ENCODE peak calls at places on chromosomes 2 and 18, in four cellular contexts. L is GM23338, V is PC-3, G is neural progenitor cell. Q is an unnamed sample.

GRCh38 chr2:56285224-56285623 is 101.4 kb downstream of the CCDC85A start:
- DNase-seq in G (no peak), V (no peak), L (no peak), Q (no peak)

GRCh38 chr2:38215511-38215910 is 139.6 kb upstream of the CYP1B1 start:
- DNase-seq in V (no peak), G (no peak), L (no peak), Q (no peak)

GRCh38 chr18:35933982-35934381 is 38.5 kb upstream of the RMP24 start:
- DNase-seq in L (no peak), G (no peak), V (peak; percentile 61), Q (no peak)

GRCh38 chr2:45699032-45699658 is 47.7 kb downstream of the PRKCE start:
- DNase-seq in G (peak; percentile 41), V (peak; percentile 83), L (no peak), Q (no peak)

GRCh38 chr2:213411582-213412289 is 127.5 kb downstream of the SPAG16 start:
- DNase-seq in L (no peak), G (no peak), V (peak; percentile 73), Q (no peak)

GRCh38 chr2:79855264-79856006 is 342.6 kb downstream of the CTNNA2 start:
- DNase-seq in L (peak; percentile 74), V (no peak), G (peak; percentile 53), Q (peak; percentile 12)

GRCh38 chr2:211391206-211391605 is 834.8 kb downstream of the CPS1 start:
- DNase-seq in V (no peak), G (peak; percentile 67), L (no peak), Q (no peak)

GRCh38 chr18:44896817-44897216 is 216.1 kb downstream of the SETBP1 start:
- DNase-seq in G (no peak), L (no peak), V (no peak), Q (no peak)

GRCh38 chr18:48801728-48802542 is 148.8 kb downstream of the SMAD7 start:
- DNase-seq in V (no peak), G (no peak), L (no peak), Q (no peak)

GRCh38 chr2:182655750-182656149 is 60.3 kb upstream of the DNAJC10 start:
- DNase-seq in V (no peak), G (no peak), L (no peak), Q (no peak)

GRCh38 chr18:11859903-11860407 is 8.7 kb downstream of the CHMP1B start:
- DNase-seq in L (no peak), G (no peak), V (peak; percentile 98), Q (no peak)

GRCh38 chr2:60882971-60883753 is 1.8 kb downstream of the REL start:
- DNase-seq in V (peak; percentile 16), G (peak; percentile 18), L (peak; percentile 17), Q (peak; percentile 18)

GRCh38 chr2:222859786-222860726 is 780 bp upstream of the ACSL3 start:
- DNase-seq in G (peak; percentile 9), V (peak; percentile 97), L (peak; percentile 56), Q (peak; percentile 39)

GRCh38 chr2:46981662-46982351 is 66.2 kb upstream of the MCFD2 start:
- DNase-seq in V (no peak), L (no peak), G (no peak), Q (no peak)

GRCh38 chr2:68839260-68839833 is 31.9 kb downstream of the BMP10 start:
- DNase-seq in V (peak; percentile 58), L (peak; percentile 52), G (no peak), Q (peak; percentile 34)

GRCh38 chr18:59629894-59630293 is 67.3 kb downstream of the CCBE1 start:
- DNase-seq in L (no peak), G (no peak), V (no peak), Q (no peak)

GRCh38 chr2:136386046-136386445 is 268.1 kb upstream of the CXCR4 start:
- DNase-seq in L (no peak), V (no peak), G (no peak), Q (no peak)

GRCh38 chr2:38192976-38193375 is 117.0 kb upstream of the CYP1B1 start:
- DNase-seq in L (peak; percentile 51), G (no peak), V (no peak), Q (no peak)

GRCh38 chr2:219453691-219454131 is 19.1 kb downstream of the SPEG start:
- DNase-seq in V (peak; percentile 78), L (peak; percentile 27), G (peak; percentile 34), Q (no peak)

GRCh38 chr2:240295256-240296103 is 140.0 kb upstream of the GPC1 start:
- DNase-seq in L (no peak), G (no peak), V (no peak), Q (no peak)
- TF ChIP-seq EZH2 in L (no peak), G (no peak), V (no peak), Q (no peak)

GRCh38 chr2:12584337-12584736 is 132.4 kb upstream of the TRIB2 start:
- DNase-seq in L (no peak), G (no peak), V (peak; percentile 66), Q (no peak)

GRCh38 chr2:12585784-12586183 is 131.0 kb upstream of the TRIB2 start:
- DNase-seq in G (no peak), L (no peak), V (no peak), Q (no peak)

GRCh38 chr2:12587228-12587627 is 129.5 kb upstream of the TRIB2 start:
- DNase-seq in L (no peak), V (no peak), G (no peak), Q (no peak)

GRCh38 chr2:12589802-12590320 is 126.9 kb upstream of the TRIB2 start:
- DNase-seq in V (no peak), G (peak; percentile 2), L (no peak), Q (no peak)

GRCh38 chr2:12587729-12588522 is 128.8 kb upstream of the TRIB2 start:
- DNase-seq in G (no peak), L (no peak), V (peak; percentile 80), Q (no peak)
- TF ChIP-seq CTCF in G (no peak), L (no peak), V (no peak), Q (no peak)

DNA sequence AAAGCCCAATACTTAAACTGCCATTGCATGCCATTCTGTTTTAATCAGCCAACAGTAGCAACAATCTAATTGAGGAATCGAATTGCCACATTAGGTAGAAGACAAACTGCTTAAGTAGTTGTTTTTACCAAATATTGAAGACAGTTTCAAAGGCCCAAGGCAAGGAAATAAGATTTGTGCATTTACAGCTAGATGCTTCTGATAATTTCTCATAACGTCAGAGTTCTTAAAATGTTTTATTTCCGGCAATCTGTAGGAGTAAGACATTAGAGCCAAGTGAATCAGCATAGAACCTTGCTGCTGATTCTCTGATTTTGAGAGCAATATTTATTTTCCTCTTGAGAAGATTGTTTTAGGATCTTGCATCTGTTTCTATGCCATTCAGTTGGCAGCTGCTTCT is 174.3 kb downstream of the RBM43 start:
- DNase-seq in V (no peak), G (no peak), L (no peak), Q (no peak)
- H3K4me1 ChIP-seq in V (no peaks in the 10 kb centered on the region), G (no peaks in the 10 kb centered on the region), L (peaks cover 15% of the 10 kb centered on the region), Q (peaks cover 22% of the 10 kb centered on the region)

GRCh38 chr2:27265536-27265870 is 2.7 kb upstream of the SLC30A3 start:
- DNase-seq in V (no peak), L (no peak), G (no peak), Q (no peak)

GRCh38 chr2:27263287-27264252 is 723 bp upstream of the SLC30A3 start:
- DNase-seq in G (peak; percentile 42), L (peak; percentile 58), V (no peak), Q (no peak)

GRCh38 chr2:27262379-27263286 is at the start of gene SLC30A3:
- DNase-seq in V (no peak), G (peak; percentile 74), L (peak; percentile 74), Q (peak; percentile 90)

GRCh38 chr2:27264753-27265535 is 2.1 kb upstream of the SLC30A3 start:
- DNase-seq in V (peak; percentile 58), G (peak; percentile 94), L (peak; percentile 94), Q (peak; percentile 91)

DNA sequence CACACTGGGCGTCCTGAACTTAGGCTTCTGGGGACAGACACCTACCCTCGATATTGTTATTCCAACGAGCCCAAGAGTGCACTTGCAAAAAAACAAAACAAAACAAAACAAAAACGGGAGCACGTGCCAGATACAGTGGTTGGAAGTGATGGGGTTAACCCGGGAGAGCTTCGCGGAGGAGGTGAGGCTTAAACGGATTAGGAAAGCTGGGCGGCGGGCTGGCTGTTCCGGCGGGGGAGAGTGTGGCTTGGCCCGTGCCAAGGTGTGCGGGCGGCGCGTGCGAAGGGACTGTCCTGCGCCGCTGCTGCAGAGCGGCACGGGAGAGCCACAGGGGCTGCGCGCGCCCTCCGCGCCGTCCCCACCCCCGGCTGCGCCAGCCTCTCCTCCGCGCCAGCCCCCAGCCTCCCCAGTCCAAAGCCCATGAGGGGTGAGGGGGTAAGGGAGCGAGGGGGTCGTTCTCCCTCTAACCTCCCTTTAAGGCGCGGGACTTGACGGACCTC is 1.5 kb upstream of the SLC30A3 start:
- DNase-seq in L (peak; percentile 77), V (no peak), G (peak; percentile 58), Q (peak; percentile 42)
- TF ChIP-seq EZH2 in L (peak; percentile 9), V (no peak), G (peak; percentile 82), Q (no peak)

GRCh38 chr2:240248981-240249422 is 108.5 kb upstream of the OTOS start:
- DNase-seq in L (no peak), G (no peak), V (no peak), Q (no peak)
- TF ChIP-seq CTCF in L (no peak), G (no peak), V (no peak), Q (no peak)

DNA sequence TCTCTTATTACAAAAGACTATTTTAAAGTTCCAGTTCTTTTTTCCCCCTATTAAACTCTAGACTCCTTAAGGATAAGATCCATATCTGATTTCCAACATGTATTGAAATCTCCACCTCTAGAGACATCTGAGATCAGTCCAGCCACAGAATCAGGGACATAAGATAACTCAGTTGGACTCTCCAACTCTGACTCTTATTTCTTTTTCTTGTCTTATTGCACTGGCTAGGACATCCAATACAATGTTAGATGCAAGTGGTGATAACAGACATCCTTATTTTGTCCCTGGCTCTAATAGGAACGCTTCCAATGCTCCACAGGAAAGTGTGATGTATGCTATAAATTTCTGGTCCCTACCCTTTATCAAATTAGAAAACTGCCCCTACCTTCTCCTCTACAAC is 158.1 kb downstream of the TNS1 start:
- DNase-seq in G (no peak), V (no peak), L (no peak), Q (no peak)
- H3K4me1 ChIP-seq in G (no peaks in the 10 kb centered on the region), V (peaks cover 12% of the 10 kb centered on the region), L (no peaks in the 10 kb centered on the region), Q (no peaks in the 10 kb centered on the region)

DNA sequence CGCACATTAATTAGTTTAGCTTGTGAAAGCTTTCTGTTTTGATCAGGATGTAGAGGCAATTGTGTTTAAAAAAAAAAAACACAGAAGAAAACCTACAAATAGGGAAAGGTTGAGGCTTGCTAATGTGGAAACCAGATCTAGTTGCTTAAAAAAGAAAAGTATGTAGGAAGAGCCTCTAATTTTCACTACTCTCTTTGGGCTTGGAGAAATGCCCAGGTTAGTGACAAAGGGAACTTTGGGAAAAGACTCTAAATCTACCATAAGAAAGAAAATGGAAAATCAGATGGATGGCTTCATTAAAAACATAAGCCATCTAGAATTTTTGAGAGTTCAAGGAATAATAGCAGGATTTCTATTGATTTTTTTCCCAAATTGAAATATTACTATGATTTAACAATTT is 47.3 kb upstream of the SLC38A11 start:
- DNase-seq in L (no peak), V (no peak), G (no peak), Q (no peak)
- TF ChIP-seq EZH2 in L (no peak), V (no peak), G (no peak), Q (no peak)

GRCh38 chr2:173286153-173286809 is 68.4 kb upstream of the CDCA7 start:
- DNase-seq in V (peak; percentile 9), G (no peak), L (no peak), Q (peak; percentile 14)
- TF ChIP-seq CTCF in V (peak; percentile 42), G (no peak), L (no peak), Q (peak; percentile 27)

Q was measured in A673.